ENCODE peak calls at places on chromosomes 13 and 19, in four cellular contexts. S, G, A and Z are unnamed samples.

GRCh38 chr13:90615236-90615635 is 732.3 kb upstream of the MIR17HG start:
- DNase-seq in S (no peak), G (no peak), A (no peak), Z (no peak)

GRCh38 chr19:17889609-17890214 is 18.0 kb downstream of the SLC5A5 start:
- DNase-seq in S (peak), G (peak), A (no peak), Z (peak)

GRCh38 chr19:34502582-34503545 is 21.3 kb downstream of the WTIP start:
- DNase-seq in S (no peak), G (peak), A (no peak), Z (no peak)

GRCh38 chr13:47708386-47708785 is 292.7 kb downstream of the SUCLA2 start:
- DNase-seq in S (peak), G (peak), A (no peak), Z (peak)

GRCh38 chr13:32587014-32587773 is 942 bp downstream of the PDS5B start:
- DNase-seq in S (peak), G (peak), A (peak), Z (peak)

GRCh38 chr19:2567580-2567979 is 91.7 kb downstream of the GADD45B start:
- DNase-seq in S (no peak), G (no peak), A (no peak), Z (no peak)

GRCh38 chr19:55716531-55716930 is 21.7 kb downstream of the NLRP9 start:
- DNase-seq in S (no peak), G (no peak), A (no peak), Z (no peak)

GRCh38 chr13:106533101-106533939 is 2.1 kb downstream of the EFNB2 start:
- DNase-seq in S (peak), G (peak), A (peak), Z (peak)

GRCh38 chr13:27403252-27403678 is 21.2 kb upstream of the GTF3A start:
- DNase-seq in S (peak), G (peak), A (no peak), Z (peak)